ENCODE peak calls at places on chromosomes 7 and 10, in six cellular contexts. J is AG10803, O is IMR-90, R is AG04450, C is upper lobe of right lung, N is AG09309. M is an unnamed sample.

GRCh38 chr7:33807779-33808482 is 97.4 kb upstream of the BMPER start:
- DNase-seq in J (peak), O (peak), R (no peak), C (no peak), N (peak), M (peak)

GRCh38 chr7:23915196-23915595 is 205.2 kb downstream of the STK31 start:
- DNase-seq in J (no peak), O (no peak), R (no peak), C (no peak), N (no peak), M (no peak)

GRCh38 chr7:78197447-78197846 is 398.9 kb downstream of the PHTF2 start:
- DNase-seq in J (peak), O (peak), R (no peak), C (no peak), N (peak), M (peak)

GRCh38 chr7:38330861-38331709 is 57.6 kb upstream of the TARP start:
- DNase-seq in J (no peak), O (no peak), R (no peak), C (no peak), N (no peak), M (no peak)

GRCh38 chr10:45470098-45471012 is 96.3 kb downstream of the ALOX5 start:
- DNase-seq in J (peak), O (peak), R (peak), C (no peak), N (no peak), M (peak)

GRCh38 chr10:101234333-101234732 is 5.1 kb upstream of the LBX1 start:
- DNase-seq in J (no peak), O (no peak), R (no peak), C (no peak), N (no peak), M (no peak)

GRCh38 chr7:132115758-132116157 is 460.5 kb downstream of the PLXNA4 start:
- DNase-seq in J (no peak), O (no peak), R (no peak), C (no peak), N (no peak), M (no peak)

GRCh38 chr7:79430391-79430790 is 23.1 kb downstream of the MAGI2 start:
- DNase-seq in J (no peak), O (no peak), R (no peak), C (no peak), N (no peak), M (no peak)

GRCh38 chr10:116014859-116015258 is 258.1 kb downstream of the GFRA1 start:
- DNase-seq in J (no peak), O (no peak), R (no peak), C (no peak), N (no peak), M (peak)

DNA sequence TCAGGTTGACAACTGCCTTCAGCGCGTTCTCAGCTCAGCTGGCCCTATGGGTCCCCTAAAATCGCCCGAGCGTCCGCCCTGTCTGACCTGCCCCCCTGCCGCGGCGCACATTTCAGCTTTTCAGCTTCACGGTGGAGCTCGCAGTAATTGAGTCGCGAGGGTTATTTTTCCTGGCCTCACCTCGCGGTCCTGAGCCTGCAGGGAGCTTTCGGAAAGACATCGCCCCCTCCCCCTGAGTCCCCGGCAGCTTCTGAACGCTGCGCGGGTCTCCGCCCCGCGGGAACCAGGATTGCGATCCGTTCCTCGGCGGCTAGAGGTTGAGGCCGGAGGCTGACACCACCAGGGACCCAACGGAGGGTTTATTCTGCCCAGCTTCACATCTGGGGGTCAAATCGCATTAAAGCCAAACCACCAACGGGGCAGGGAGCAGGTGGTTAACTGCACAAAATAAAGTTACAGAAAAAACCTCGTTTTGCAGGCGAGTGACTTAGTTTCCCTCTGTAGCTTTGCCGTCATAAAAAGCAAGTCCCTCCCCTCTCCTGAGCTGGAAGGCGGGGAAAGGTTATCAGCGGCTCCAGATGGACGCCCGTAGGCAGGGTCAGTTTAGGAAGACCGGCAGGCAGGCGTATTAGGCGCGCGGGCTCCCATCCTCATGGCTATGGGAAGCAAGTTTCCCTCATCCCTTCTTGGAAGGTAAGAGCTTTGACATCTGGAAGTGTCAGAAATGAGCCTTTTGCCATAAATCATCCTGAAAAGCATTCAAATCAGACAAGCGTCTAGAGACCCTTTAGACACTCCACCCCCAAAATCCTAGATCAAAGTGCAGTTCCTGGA is 10.9 kb downstream of the TWIST1 start:
- DNase-seq in J (no peak), O (no peak), R (no peak), C (no peak), N (no peak), M (no peak)
- H3K4me3 ChIP-seq in J (peak), O (peak), R (peak), C (no peak), N (peak), M (peak)

DNA sequence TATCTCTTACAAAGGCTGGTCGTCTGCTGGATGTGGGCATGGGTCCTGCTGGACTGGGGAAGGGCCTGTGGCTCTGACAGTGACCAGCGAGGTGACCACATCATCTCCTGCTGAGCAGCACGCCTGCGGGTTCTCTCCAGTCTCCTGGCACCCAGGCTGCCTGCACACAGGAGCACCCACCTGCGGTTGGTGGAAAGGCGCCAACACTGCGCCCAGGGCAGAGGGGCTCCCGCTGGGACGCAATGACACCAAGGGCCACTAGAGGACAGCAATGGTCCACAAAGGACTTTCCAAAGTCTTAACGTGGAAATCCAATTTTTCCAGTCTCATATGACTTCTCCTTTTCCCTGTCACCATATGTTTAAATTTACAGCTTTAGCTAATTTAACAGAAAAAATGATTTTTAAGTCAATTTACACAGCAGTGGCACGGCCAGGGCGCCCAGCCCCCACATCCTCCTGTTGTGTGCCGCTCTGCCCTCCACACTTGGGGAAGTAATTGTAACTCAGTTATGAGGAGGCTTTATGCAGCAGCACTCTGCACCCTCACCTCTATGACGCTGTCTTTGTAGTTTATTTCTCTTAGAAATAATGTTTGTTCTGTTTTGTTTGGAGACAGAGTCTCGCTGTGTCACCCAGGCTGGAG is 38.1 kb downstream of the CFAP46 start:
- DNase-seq in J (no peak), O (peak), R (no peak), C (peak), N (no peak), M (peak)
- TF ChIP-seq CTCF in J (peak), O (peak), R (peak), C (peak), N (peak), M (peak)

DNA sequence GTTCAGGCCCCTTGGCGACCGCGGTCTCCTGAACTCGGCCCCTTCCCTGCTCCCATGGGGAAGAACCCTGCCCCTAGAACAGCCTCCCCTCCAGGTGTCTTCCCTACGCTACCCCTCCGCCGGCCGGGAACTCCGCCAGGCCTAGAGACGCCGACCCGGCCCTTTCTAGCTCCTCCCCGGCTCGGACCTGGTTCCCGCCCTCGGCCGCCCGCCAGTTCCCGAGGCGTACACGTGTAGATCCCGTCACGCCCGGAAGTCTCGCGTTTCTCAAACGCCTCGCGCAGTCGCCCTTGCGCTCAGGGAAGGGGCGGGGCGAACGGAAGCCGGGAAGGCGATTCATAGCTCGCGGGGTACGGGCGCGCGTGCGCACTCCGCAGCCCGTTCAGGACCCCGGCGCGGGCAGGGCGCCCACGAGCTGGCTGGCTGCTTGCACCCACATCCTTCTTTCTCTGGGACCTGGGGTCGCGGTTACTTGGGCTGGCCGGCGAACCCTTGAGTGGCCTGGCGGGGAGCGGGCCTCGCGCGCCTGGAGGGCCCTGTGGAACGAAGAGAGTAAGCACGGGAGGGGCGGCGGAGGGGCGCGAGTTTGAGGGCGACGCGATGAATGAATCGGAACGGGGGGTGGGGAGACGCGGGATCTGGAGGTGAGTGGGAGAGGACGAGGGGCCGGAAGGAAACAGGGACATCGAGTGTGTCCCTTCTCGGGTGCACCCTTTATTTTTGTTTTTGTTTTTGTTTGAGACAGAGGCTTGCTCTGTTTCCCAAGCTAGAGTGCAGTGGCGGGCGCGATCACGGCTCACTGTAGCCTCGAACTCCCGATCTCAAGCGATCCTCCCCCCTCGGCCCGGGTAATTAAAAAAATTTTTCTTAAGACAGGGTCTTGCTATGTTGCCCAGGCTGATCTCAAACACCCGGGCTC is at the start of gene POP7:
- DNase-seq in J (peak), O (peak), R (peak), C (peak), N (peak), M (peak)
- H3K4me3 ChIP-seq in J (peak), O (peak), R (peak), C (peak), N (peak), M (peak)

GRCh38 chr7:28615091-28615490 is 202.8 kb downstream of the CREB5 start:
- DNase-seq in J (no peak), O (no peak), R (no peak), C (no peak), N (no peak), M (peak)
- TF ChIP-seq CTCF in J (peak), O (peak), R (no peak), C (no peak), N (no peak), M (peak)

DNA sequence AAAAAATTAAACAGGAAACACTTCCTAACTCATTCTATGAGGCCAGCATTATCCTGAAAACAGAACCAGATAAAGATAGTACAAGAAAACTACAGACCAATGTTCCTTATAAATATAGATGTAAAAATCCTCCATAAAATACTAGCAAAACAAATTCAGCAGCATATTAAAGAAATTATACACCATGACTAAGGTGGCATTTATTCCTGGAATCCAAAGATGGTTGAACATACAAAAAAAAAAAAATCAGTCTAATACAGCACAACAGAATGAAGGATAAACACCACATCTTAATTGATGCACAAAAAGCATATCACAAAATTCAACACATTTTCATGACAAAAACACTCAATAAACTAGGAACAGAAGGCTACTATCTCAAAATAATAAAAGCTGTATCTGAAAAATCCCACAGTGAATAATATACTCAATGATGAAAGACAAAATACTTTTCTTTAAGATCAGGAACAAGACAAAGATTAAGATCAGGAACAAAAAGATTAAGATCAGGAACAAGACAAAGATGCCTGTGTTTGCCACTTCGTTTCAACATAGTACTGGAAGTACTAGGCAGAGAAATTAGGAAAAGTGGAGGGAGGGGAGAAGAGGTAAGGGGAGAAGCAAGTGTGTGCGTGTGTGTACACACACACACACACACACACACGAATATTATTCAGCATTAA is 95.6 kb downstream of the SNX13 start:
- DNase-seq in J (peak), O (peak), R (no peak), C (no peak), N (no peak), M (peak)
- H3K4me3 ChIP-seq in J (no peak), O (no peak), R (no peak), C (no peak), N (no peak), M (no peak)